ENCODE peak calls at places on chromosomes 12 and 14, in seven cellular contexts. One of them, this sample, is unnamed. For H3K36me3, the result is how much of the 10 kb centered on the place peaks cover.

GRCh38 chr12:106386836-106387555 is 29.4 kb downstream of the POLR3B start:
- DNase-seq in CD8-positive, alpha-beta memory T cell: no peak
- DNase-seq in left ventricle myocardium inferior: no peak
- DNase-seq in thyroid gland: no peak
- DNase-seq in psoas muscle: no peak
- DNase-seq in uterus: no peak
- DNase-seq in lower lobe of right lung: no peak
- DNase-seq in this sample: peak

GRCh38 chr14:24817638-24818053 is 183.7 kb upstream of the GZMB start:
- DNase-seq in CD8-positive, alpha-beta memory T cell: no peak
- DNase-seq in left ventricle myocardium inferior: no peak
- DNase-seq in thyroid gland: no peak
- DNase-seq in psoas muscle: no peak
- DNase-seq in uterus: no peak
- DNase-seq in lower lobe of right lung: no peak
- DNase-seq in this sample: peak

GRCh38 chr14:23284654-23285529 is 1.0 kb downstream of the HOMEZ start:
- DNase-seq in CD8-positive, alpha-beta memory T cell: no peak
- DNase-seq in left ventricle myocardium inferior: no peak
- DNase-seq in thyroid gland: no peak
- DNase-seq in psoas muscle: no peak
- DNase-seq in uterus: peak
- DNase-seq in lower lobe of right lung: no peak
- DNase-seq in this sample: peak

GRCh38 chr14:69877492-69877891 is 1.7 kb upstream of the SMOC1 start:
- DNase-seq in CD8-positive, alpha-beta memory T cell: no peak
- DNase-seq in left ventricle myocardium inferior: no peak
- DNase-seq in thyroid gland: no peak
- DNase-seq in psoas muscle: no peak
- DNase-seq in uterus: no peak
- DNase-seq in lower lobe of right lung: no peak
- DNase-seq in this sample: peak

GRCh38 chr14:96461950-96462798 is 40.0 kb upstream of the PAPOLA start:
- DNase-seq in CD8-positive, alpha-beta memory T cell: no peak
- DNase-seq in left ventricle myocardium inferior: no peak
- DNase-seq in thyroid gland: no peak
- DNase-seq in psoas muscle: no peak
- DNase-seq in uterus: no peak
- DNase-seq in lower lobe of right lung: no peak
- DNase-seq in this sample: no peak

GRCh38 chr12:3990356-3990975 is 117.3 kb upstream of the PARP11 start:
- DNase-seq in CD8-positive, alpha-beta memory T cell: no peak
- DNase-seq in left ventricle myocardium inferior: no peak
- DNase-seq in thyroid gland: no peak
- DNase-seq in psoas muscle: no peak
- DNase-seq in uterus: no peak
- DNase-seq in lower lobe of right lung: no peak
- DNase-seq in this sample: no peak

GRCh38 chr12:32860182-32860581 is 36.4 kb downstream of the PKP2 start:
- DNase-seq in CD8-positive, alpha-beta memory T cell: no peak
- DNase-seq in left ventricle myocardium inferior: no peak
- DNase-seq in thyroid gland: no peak
- DNase-seq in psoas muscle: no peak
- DNase-seq in uterus: no peak
- DNase-seq in lower lobe of right lung: no peak
- DNase-seq in this sample: no peak

GRCh38 chr12:108321688-108322087 is 17.4 kb downstream of the CMKLR1 start:
- DNase-seq in CD8-positive, alpha-beta memory T cell: no peak
- DNase-seq in left ventricle myocardium inferior: no peak
- DNase-seq in thyroid gland: no peak
- DNase-seq in psoas muscle: no peak
- DNase-seq in uterus: no peak
- DNase-seq in lower lobe of right lung: no peak
- DNase-seq in this sample: no peak

GRCh38 chr12:94649349-94650142 is 811 bp downstream of the TMCC3 start:
- DNase-seq in CD8-positive, alpha-beta memory T cell: peak
- DNase-seq in left ventricle myocardium inferior: peak
- DNase-seq in thyroid gland: peak
- DNase-seq in psoas muscle: peak
- DNase-seq in uterus: peak
- DNase-seq in lower lobe of right lung: peak
- DNase-seq in this sample: peak

GRCh38 chr12:9083793-9084192 is 31.9 kb downstream of the A2M start:
- DNase-seq in CD8-positive, alpha-beta memory T cell: no peak
- DNase-seq in left ventricle myocardium inferior: no peak
- DNase-seq in thyroid gland: no peak
- DNase-seq in psoas muscle: no peak
- DNase-seq in uterus: no peak
- DNase-seq in lower lobe of right lung: no peak
- DNase-seq in this sample: no peak

GRCh38 chr12:9087087-9087835 is 28.5 kb downstream of the A2M start:
- DNase-seq in CD8-positive, alpha-beta memory T cell: no peak
- DNase-seq in left ventricle myocardium inferior: no peak
- DNase-seq in thyroid gland: no peak
- DNase-seq in psoas muscle: no peak
- DNase-seq in uterus: no peak
- DNase-seq in lower lobe of right lung: no peak
- DNase-seq in this sample: no peak

GRCh38 chr12:9086087-9086486 is 29.6 kb downstream of the A2M start:
- DNase-seq in CD8-positive, alpha-beta memory T cell: no peak
- DNase-seq in left ventricle myocardium inferior: no peak
- DNase-seq in thyroid gland: no peak
- DNase-seq in psoas muscle: no peak
- DNase-seq in uterus: no peak
- DNase-seq in lower lobe of right lung: no peak
- DNase-seq in this sample: no peak

GRCh38 chr12:9081667-9082243 is 34.0 kb downstream of the A2M start:
- DNase-seq in CD8-positive, alpha-beta memory T cell: no peak
- DNase-seq in left ventricle myocardium inferior: no peak
- DNase-seq in thyroid gland: no peak
- DNase-seq in psoas muscle: no peak
- DNase-seq in uterus: no peak
- DNase-seq in lower lobe of right lung: no peak
- DNase-seq in this sample: no peak

DNA sequence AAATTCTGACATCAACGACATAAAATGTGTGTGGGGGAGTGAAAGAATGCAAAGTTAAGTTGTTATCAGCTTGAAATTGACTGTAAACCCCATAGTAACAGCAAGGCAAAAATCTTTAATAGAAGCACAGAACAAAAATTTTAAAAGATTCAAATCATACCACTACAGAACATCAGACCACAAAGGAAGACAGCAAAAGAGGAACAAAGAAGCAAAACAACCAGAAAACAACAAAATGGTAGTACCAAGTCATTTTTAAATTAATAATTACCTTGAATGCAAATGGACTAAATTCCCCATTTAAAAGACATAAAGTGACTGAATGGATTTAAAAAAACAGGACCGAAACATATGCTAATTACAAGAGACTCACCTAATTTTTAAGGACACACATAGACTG is 31.3 kb downstream of the A2M start:
- DNase-seq in CD8-positive, alpha-beta memory T cell: no peak
- DNase-seq in left ventricle myocardium inferior: no peak
- DNase-seq in thyroid gland: no peak
- DNase-seq in psoas muscle: no peak
- DNase-seq in uterus: no peak
- DNase-seq in lower lobe of right lung: no peak
- DNase-seq in this sample: no peak
- H3K36me3 ChIP-seq in CD8-positive, alpha-beta memory T cell: under half
- H3K36me3 ChIP-seq in left ventricle myocardium inferior: half or more
- H3K36me3 ChIP-seq in thyroid gland: under half
- H3K36me3 ChIP-seq in psoas muscle: half or more
- H3K36me3 ChIP-seq in uterus: under half
- H3K36me3 ChIP-seq in lower lobe of right lung: half or more
- H3K36me3 ChIP-seq in this sample: under half

GRCh38 chr14:91985521-91986255 is 38.2 kb upstream of the FBLN5 start:
- DNase-seq in CD8-positive, alpha-beta memory T cell: no peak
- DNase-seq in left ventricle myocardium inferior: no peak
- DNase-seq in thyroid gland: no peak
- DNase-seq in psoas muscle: no peak
- DNase-seq in uterus: no peak
- DNase-seq in lower lobe of right lung: no peak
- DNase-seq in this sample: peak

GRCh38 chr14:91983571-91983970 is 36.1 kb upstream of the FBLN5 start:
- DNase-seq in CD8-positive, alpha-beta memory T cell: no peak
- DNase-seq in left ventricle myocardium inferior: no peak
- DNase-seq in thyroid gland: no peak
- DNase-seq in psoas muscle: no peak
- DNase-seq in uterus: no peak
- DNase-seq in lower lobe of right lung: no peak
- DNase-seq in this sample: no peak

GRCh38 chr14:91985008-91985407 is 37.5 kb upstream of the FBLN5 start:
- DNase-seq in CD8-positive, alpha-beta memory T cell: no peak
- DNase-seq in left ventricle myocardium inferior: no peak
- DNase-seq in thyroid gland: no peak
- DNase-seq in psoas muscle: no peak
- DNase-seq in uterus: no peak
- DNase-seq in lower lobe of right lung: no peak
- DNase-seq in this sample: peak

GRCh38 chr14:91987192-91987591 is 39.7 kb upstream of the FBLN5 start:
- DNase-seq in CD8-positive, alpha-beta memory T cell: no peak
- DNase-seq in left ventricle myocardium inferior: no peak
- DNase-seq in thyroid gland: peak
- DNase-seq in psoas muscle: no peak
- DNase-seq in uterus: no peak
- DNase-seq in lower lobe of right lung: no peak
- DNase-seq in this sample: no peak
- H3K36me3 ChIP-seq in CD8-positive, alpha-beta memory T cell: under half
- H3K36me3 ChIP-seq in left ventricle myocardium inferior: half or more
- H3K36me3 ChIP-seq in thyroid gland: under half
- H3K36me3 ChIP-seq in psoas muscle: half or more
- H3K36me3 ChIP-seq in uterus: under half
- H3K36me3 ChIP-seq in lower lobe of right lung: half or more
- H3K36me3 ChIP-seq in this sample: under half

DNA sequence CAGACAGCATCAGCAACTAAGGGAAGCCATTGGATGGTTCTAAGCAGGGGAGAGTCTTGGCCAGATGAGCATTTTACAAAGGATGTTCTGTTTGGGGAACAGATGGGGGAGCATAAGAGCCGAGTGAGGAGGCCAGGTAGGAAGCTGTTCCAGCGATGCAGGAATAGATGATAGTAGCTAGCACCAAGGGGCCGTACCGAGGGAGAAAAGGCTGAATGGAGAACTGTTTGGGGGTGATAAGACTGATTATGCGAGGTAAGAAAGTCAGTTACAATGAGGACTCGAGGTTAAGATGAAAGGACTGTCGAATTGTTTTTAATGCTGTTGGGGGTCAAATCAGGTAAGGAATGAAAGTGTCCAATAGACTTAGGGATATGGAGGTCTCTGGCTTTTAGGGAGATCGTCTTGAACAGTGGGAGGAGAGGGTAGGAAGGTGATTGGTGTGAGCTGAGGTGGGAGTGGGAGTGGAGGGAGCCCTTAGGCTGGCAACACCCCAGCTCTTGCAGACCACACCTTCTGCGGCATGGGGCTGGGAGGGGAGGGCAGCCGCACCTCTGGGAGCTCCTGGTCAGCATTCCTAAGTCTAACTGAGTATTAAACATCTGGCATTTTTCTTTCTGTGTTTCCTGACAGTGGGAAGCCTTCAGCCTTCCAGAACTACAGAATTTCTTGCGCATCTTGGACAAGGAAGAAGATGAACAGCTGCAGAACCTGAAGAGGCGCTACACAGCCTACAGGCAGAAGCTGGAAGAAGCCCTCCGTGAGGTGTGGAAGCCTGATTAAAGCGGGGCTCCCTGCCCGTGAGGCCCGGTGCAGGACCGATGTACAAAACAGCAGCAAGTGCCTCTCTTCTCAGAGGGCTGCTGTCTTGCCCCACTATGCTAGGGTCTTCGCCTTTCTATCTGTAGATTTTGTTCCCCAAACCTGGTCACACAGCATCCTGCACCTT is 64.8 kb downstream of the GNS start:
- DNase-seq in CD8-positive, alpha-beta memory T cell: no peak
- DNase-seq in left ventricle myocardium inferior: no peak
- DNase-seq in thyroid gland: no peak
- DNase-seq in psoas muscle: no peak
- DNase-seq in uterus: no peak
- DNase-seq in lower lobe of right lung: no peak
- DNase-seq in this sample: no peak
- H3K36me3 ChIP-seq in CD8-positive, alpha-beta memory T cell: under half
- H3K36me3 ChIP-seq in left ventricle myocardium inferior: under half
- H3K36me3 ChIP-seq in thyroid gland: under half
- H3K36me3 ChIP-seq in psoas muscle: under half
- H3K36me3 ChIP-seq in uterus: under half
- H3K36me3 ChIP-seq in lower lobe of right lung: under half
- H3K36me3 ChIP-seq in this sample: under half

GRCh38 chr12:131752457-131752856 is 41.6 kb downstream of the SFSWAP start:
- DNase-seq in CD8-positive, alpha-beta memory T cell: no peak
- DNase-seq in left ventricle myocardium inferior: no peak
- DNase-seq in thyroid gland: no peak
- DNase-seq in psoas muscle: no peak
- DNase-seq in uterus: no peak
- DNase-seq in lower lobe of right lung: no peak
- DNase-seq in this sample: no peak
- H3K36me3 ChIP-seq in CD8-positive, alpha-beta memory T cell: under half
- H3K36me3 ChIP-seq in left ventricle myocardium inferior: half or more
- H3K36me3 ChIP-seq in thyroid gland: half or more
- H3K36me3 ChIP-seq in psoas muscle: half or more
- H3K36me3 ChIP-seq in uterus: under half
- H3K36me3 ChIP-seq in lower lobe of right lung: half or more
- H3K36me3 ChIP-seq in this sample: half or more

GRCh38 chr14:74480051-74480450 is 13.1 kb downstream of the NPC2 start:
- DNase-seq in CD8-positive, alpha-beta memory T cell: no peak
- DNase-seq in left ventricle myocardium inferior: no peak
- DNase-seq in thyroid gland: peak
- DNase-seq in psoas muscle: no peak
- DNase-seq in uterus: no peak
- DNase-seq in lower lobe of right lung: no peak
- DNase-seq in this sample: peak

GRCh38 chr14:74488788-74489397 is 4.2 kb downstream of the NPC2 start:
- DNase-seq in CD8-positive, alpha-beta memory T cell: no peak
- DNase-seq in left ventricle myocardium inferior: no peak
- DNase-seq in thyroid gland: no peak
- DNase-seq in psoas muscle: no peak
- DNase-seq in uterus: no peak
- DNase-seq in lower lobe of right lung: no peak
- DNase-seq in this sample: peak

GRCh38 chr14:74486164-74486563 is 6.9 kb downstream of the NPC2 start:
- DNase-seq in CD8-positive, alpha-beta memory T cell: no peak
- DNase-seq in left ventricle myocardium inferior: no peak
- DNase-seq in thyroid gland: no peak
- DNase-seq in psoas muscle: no peak
- DNase-seq in uterus: no peak
- DNase-seq in lower lobe of right lung: no peak
- DNase-seq in this sample: no peak

GRCh38 chr14:74478996-74479635 is 14.0 kb downstream of the NPC2 start:
- DNase-seq in CD8-positive, alpha-beta memory T cell: no peak
- DNase-seq in left ventricle myocardium inferior: no peak
- DNase-seq in thyroid gland: no peak
- DNase-seq in psoas muscle: no peak
- DNase-seq in uterus: no peak
- DNase-seq in lower lobe of right lung: no peak
- DNase-seq in this sample: peak

GRCh38 chr14:74483321-74483720 is 9.8 kb downstream of the NPC2 start:
- DNase-seq in CD8-positive, alpha-beta memory T cell: no peak
- DNase-seq in left ventricle myocardium inferior: no peak
- DNase-seq in thyroid gland: no peak
- DNase-seq in psoas muscle: no peak
- DNase-seq in uterus: no peak
- DNase-seq in lower lobe of right lung: no peak
- DNase-seq in this sample: peak
- H3K36me3 ChIP-seq in CD8-positive, alpha-beta memory T cell: under half
- H3K36me3 ChIP-seq in left ventricle myocardium inferior: half or more
- H3K36me3 ChIP-seq in thyroid gland: under half
- H3K36me3 ChIP-seq in psoas muscle: half or more
- H3K36me3 ChIP-seq in uterus: under half
- H3K36me3 ChIP-seq in lower lobe of right lung: half or more
- H3K36me3 ChIP-seq in this sample: under half

GRCh38 chr12:53212931-53213330 is 5.9 kb upstream of the ITGB7 start:
- DNase-seq in CD8-positive, alpha-beta memory T cell: no peak
- DNase-seq in left ventricle myocardium inferior: no peak
- DNase-seq in thyroid gland: no peak
- DNase-seq in psoas muscle: no peak
- DNase-seq in uterus: no peak
- DNase-seq in lower lobe of right lung: no peak
- DNase-seq in this sample: no peak
- H3K36me3 ChIP-seq in CD8-positive, alpha-beta memory T cell: under half
- H3K36me3 ChIP-seq in left ventricle myocardium inferior: under half
- H3K36me3 ChIP-seq in thyroid gland: under half
- H3K36me3 ChIP-seq in psoas muscle: under half
- H3K36me3 ChIP-seq in uterus: under half
- H3K36me3 ChIP-seq in lower lobe of right lung: half or more
- H3K36me3 ChIP-seq in this sample: under half